ENCODE peak calls at places on chromosomes 5 and 9, in six cellular contexts. Q, K, P, A, T and G are unnamed samples.

GRCh38 chr5:170262061-170262764 is 29.4 kb downstream of the C5orf58 start:
- DNase-seq in T (no peak), P (no peak), A (no peak), Q (no peak), K (no peak), G (no peak)

GRCh38 chr5:60989790-60990189 is 44.8 kb downstream of the NDUFAF2 start:
- DNase-seq in T (no peak), P (no peak), Q (no peak), K (no peak), A (no peak), G (no peak)

GRCh38 chr5:91312698-91313097 is 70.4 kb downstream of the ARRDC3 start:
- DNase-seq in Q (no peak), T (no peak), K (no peak), A (no peak), P (no peak), G (no peak)

GRCh38 chr5:39211773-39212172 is 7.6 kb downstream of the FYB1 start:
- DNase-seq in T (no peak), Q (no peak), P (no peak), K (no peak), A (no peak), G (no peak)

GRCh38 chr9:87554976-87555375 is 57.3 kb downstream of the DAPK1 start:
- DNase-seq in P (no peak), T (no peak), K (no peak), Q (no peak), A (no peak), G (no peak)

GRCh38 chr5:100846722-100847121 is 56.4 kb downstream of the ST8SIA4 start:
- DNase-seq in Q (no peak), T (no peak), K (no peak), A (no peak), P (no peak), G (no peak)

GRCh38 chr9:21681641-21682040 is 120.8 kb upstream of the MTAP start:
- DNase-seq in Q (no peak), P (no peak), A (peak; percentile 85), T (no peak), K (no peak), G (no peak)

GRCh38 chr9:83327323-83327722 is 210.9 kb downstream of the FRMD3 start:
- DNase-seq in A (no peak), T (no peak), K (no peak), P (no peak), Q (peak; percentile 55), G (no peak)

GRCh38 chr9:38342096-38342495 is 50.4 kb upstream of the ALDH1B1 start:
- DNase-seq in K (no peak), T (peak; percentile 11), P (no peak), Q (no peak), A (no peak), G (no peak)

GRCh38 chr9:79256691-79257213 is 315.0 kb upstream of the TLE4 start:
- DNase-seq in Q (no peak), P (peak; percentile 42), K (peak; percentile 70), A (peak; percentile 43), T (no peak), G (peak; percentile 15)

GRCh38 chr9:34452568-34452967 is 5.8 kb downstream of the FAM219A start:
- DNase-seq in A (no peak), Q (no peak), P (no peak), K (no peak), T (no peak), G (no peak)

GRCh38 chr9:91187965-91188344 is 173.8 kb downstream of the AUH start:
- DNase-seq in K (no peak), A (peak; percentile 82), P (no peak), T (peak; percentile 84), Q (no peak), G (no peak)

GRCh38 chr5:127410906-127411780 is 106.3 kb upstream of the PRRC1 start:
- DNase-seq in P (no peak), A (no peak), K (no peak), Q (no peak), T (no peak), G (no peak)

GRCh38 chr9:110601098-110601497 is 21.6 kb upstream of the SVEP1 start:
- DNase-seq in A (no peak), P (no peak), T (no peak), Q (no peak), K (no peak), G (no peak)

GRCh38 chr5:15001512-15001911 is 129.9 kb upstream of the ANKH start:
- DNase-seq in K (no peak), T (no peak), Q (no peak), P (no peak), A (no peak), G (no peak)

GRCh38 chr9:87063883-87064282 is 116.6 kb upstream of the GAS1 start:
- DNase-seq in P (no peak), K (no peak), Q (no peak), A (peak; percentile 64), T (no peak), G (no peak)

GRCh38 chr9:114662081-114662989 is 4.7 kb upstream of the TEX53 start:
- DNase-seq in Q (peak; percentile 77), P (peak; percentile 80), A (peak; percentile 33), K (peak; percentile 76), T (no peak), G (peak; percentile 64)

GRCh38 chr5:68884893-68885292 is 208.9 kb upstream of the SLC30A5 start:
- DNase-seq in Q (peak; percentile 36), K (no peak), T (no peak), P (no peak), A (no peak), G (no peak)

GRCh38 chr9:134814598-134815215 is 65.9 kb upstream of the FCN2 start:
- DNase-seq in A (peak; percentile 67), Q (no peak), T (no peak), K (no peak), P (no peak), G (no peak)

GRCh38 chr9:95923794-95924193 is 48.3 kb downstream of the ERCC6L2 start:
- DNase-seq in K (no peak), A (no peak), Q (no peak), T (no peak), P (no peak), G (no peak)

GRCh38 chr9:22216730-22217160 is 207.6 kb upstream of the CDKN2B start:
- DNase-seq in Q (no peak), K (no peak), A (peak; percentile 82), T (no peak), P (no peak), G (no peak)

GRCh38 chr5:143205386-143205785 is 198.1 kb downstream of the NR3C1 start:
- DNase-seq in K (no peak), P (no peak), A (peak; percentile 94), Q (no peak), T (no peak), G (no peak)

GRCh38 chr9:99713838-99714306 is 107.8 kb upstream of the NR4A3 start:
- DNase-seq in P (no peak), T (no peak), A (no peak), K (no peak), Q (no peak), G (no peak)

GRCh38 chr5:179261301-179262125 is 83.7 kb downstream of the ADAMTS2 start:
- DNase-seq in T (peak; percentile 60), A (peak; percentile 57), Q (peak; percentile 91), P (peak; percentile 39), K (peak; percentile 52), G (no peak)

GRCh38 chr5:91072891-91073290 is 310.2 kb downstream of the ARRDC3 start:
- DNase-seq in P (no peak), Q (no peak), A (peak; percentile 80), T (no peak), K (no peak), G (no peak)

GRCh38 chr5:3593771-3594513 is 1.7 kb upstream of the IRX1 start:
- DNase-seq in T (no peak), A (no peak), P (no peak), K (peak; percentile 19), Q (no peak), G (no peak)

GRCh38 chr5:3592298-3592697 is 3.3 kb upstream of the IRX1 start:
- DNase-seq in K (peak; percentile 50), P (no peak), T (no peak), Q (peak; percentile 24), A (no peak), G (no peak)

GRCh38 chr5:3590253-3590966 is 5.2 kb upstream of the IRX1 start:
- DNase-seq in P (no peak), Q (no peak), A (no peak), K (peak; percentile 45), T (no peak), G (no peak)

GRCh38 chr5:3594514-3595101 is 1.0 kb upstream of the IRX1 start:
- DNase-seq in K (peak; percentile 59), A (no peak), T (no peak), Q (peak; percentile 25), P (peak; percentile 75), G (no peak)

GRCh38 chr5:3590967-3591900 is 4.4 kb upstream of the IRX1 start:
- DNase-seq in P (no peak), K (peak; percentile 29), T (no peak), Q (peak; percentile 17), A (no peak), G (no peak)
- TF ChIP-seq CTCF in P (no peak), K (peak; percentile 32), T (no peak), Q (no peak), A (no peak), G (peak; percentile 43)

GRCh38 chr9:129174724-129175514 is 3.1 kb downstream of the IER5L start:
- DNase-seq in A (peak; percentile 90), Q (peak; percentile 88), P (peak; percentile 67), T (peak; percentile 96), K (peak; percentile 73), G (peak; percentile 44)
- TF ChIP-seq CTCF in A (peak; percentile 28), Q (peak; percentile 31), P (no peak), T (no peak), K (no peak), G (no peak)

DNA sequence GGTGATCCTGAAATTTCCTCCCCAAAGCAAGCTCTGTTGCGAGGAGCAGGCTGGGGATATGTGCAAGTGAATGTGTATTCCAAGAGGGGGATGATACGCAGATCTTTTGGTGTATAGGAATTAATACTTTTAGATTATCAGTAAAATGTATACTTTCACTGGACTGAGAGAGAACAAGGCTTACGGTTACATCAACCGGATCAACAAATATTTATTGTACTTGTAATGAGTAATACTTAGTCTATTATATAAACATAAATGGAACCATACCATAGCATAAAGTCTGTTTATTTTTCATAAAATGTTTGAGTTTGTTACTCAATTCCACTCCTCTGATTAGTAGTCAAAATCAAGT is 659 bp upstream of the PRKAA1 start:
- DNase-seq in Q (no peak), P (no peak), T (no peak), A (no peak), K (no peak), G (no peak)
- TF ChIP-seq CTCF in Q (no peak), P (no peak), T (no peak), A (no peak), K (no peak), G (no peak)

DNA sequence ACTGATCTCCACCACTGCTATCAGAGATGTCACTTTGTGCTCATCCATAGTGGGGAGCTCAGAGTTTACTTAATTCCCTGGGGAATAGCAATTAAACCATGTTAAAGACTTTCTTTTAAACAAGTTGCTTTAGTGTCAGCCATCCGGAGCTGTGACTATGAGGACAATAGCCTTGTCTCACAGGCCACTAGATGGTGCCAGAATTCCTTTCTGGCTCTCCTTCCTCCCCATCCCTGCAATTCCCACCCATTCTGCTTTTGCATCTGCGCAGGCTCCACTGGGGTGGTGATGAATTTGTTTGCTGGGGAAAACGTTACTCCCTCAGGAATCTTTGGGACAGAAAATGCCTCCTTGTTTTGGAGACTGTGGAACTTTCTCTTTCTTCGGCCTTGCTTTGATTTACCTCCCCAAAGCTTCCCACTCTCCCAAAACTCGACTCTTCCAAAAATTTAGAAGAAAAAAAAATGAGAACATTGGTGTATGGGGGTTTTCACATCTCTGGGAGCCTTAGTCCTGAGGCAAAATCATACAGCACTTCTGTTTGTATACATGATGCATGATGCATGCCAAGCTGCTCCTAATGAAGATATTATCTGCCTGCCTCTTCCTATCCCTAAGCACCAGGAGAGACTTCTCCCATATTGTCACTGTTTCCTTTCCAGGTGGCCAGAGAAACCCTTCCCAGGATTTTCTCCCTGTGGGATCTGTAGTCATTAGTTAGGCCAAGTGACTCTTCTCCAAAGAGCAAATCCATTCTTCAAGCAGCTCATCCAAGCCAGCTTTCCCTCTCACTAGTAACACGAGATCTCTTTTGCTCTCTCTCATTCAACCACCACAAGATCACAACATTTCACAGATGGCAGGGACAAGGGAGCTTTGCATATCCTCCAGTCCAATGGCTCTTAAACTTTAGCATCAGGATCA is 466.1 kb downstream of the TLR4 start:
- DNase-seq in P (peak; percentile 39), K (peak; percentile 62), A (no peak), Q (peak; percentile 57), T (no peak), G (peak; percentile 31)
- TF ChIP-seq CTCF in P (peak; percentile 34), K (peak; percentile 78), A (peak; percentile 16), Q (peak; percentile 60), T (no peak), G (peak; percentile 86)